ENCODE peak calls at places on chromosomes 16 and 17, in ten cellular contexts. One of them, this sample, is unnamed.

GRCh38 chr16:68450741-68451140 is 2.4 kb upstream of the SMPD3 start:
- DNase-seq in DND-41: no peak
- DNase-seq in GM06990: no peak
- DNase-seq in fibroblast of lung: no peak
- DNase-seq in WTC11: no peak
- DNase-seq in psoas muscle: no peak
- DNase-seq in HFF-Myc: no peak
- DNase-seq in tibial artery: no peak
- DNase-seq in kidney epithelial cell: no peak
- DNase-seq in activated B cell treated with CpG ODN at 0.5 μM for 24 hours: no peak
- DNase-seq in this sample: no peak

GRCh38 chr16:8920676-8921625 is 38.8 kb downstream of the LITAFD start:
- DNase-seq in DND-41: no peak
- DNase-seq in GM06990: no peak
- DNase-seq in fibroblast of lung: no peak
- DNase-seq in WTC11: no peak
- DNase-seq in psoas muscle: no peak
- DNase-seq in HFF-Myc: no peak
- DNase-seq in tibial artery: no peak
- DNase-seq in kidney epithelial cell: no peak
- DNase-seq in activated B cell treated with CpG ODN at 0.5 μM for 24 hours: no peak
- DNase-seq in this sample: no peak

GRCh38 chr16:86392751-86393150 is 117.6 kb upstream of the FOXF1 start:
- DNase-seq in DND-41: no peak
- DNase-seq in GM06990: no peak
- DNase-seq in fibroblast of lung: no peak
- DNase-seq in WTC11: no peak
- DNase-seq in psoas muscle: no peak
- DNase-seq in HFF-Myc: no peak
- DNase-seq in tibial artery: no peak
- DNase-seq in kidney epithelial cell: no peak
- DNase-seq in activated B cell treated with CpG ODN at 0.5 μM for 24 hours: no peak
- DNase-seq in this sample: no peak

GRCh38 chr16:75244844-75245758 is 6.3 kb downstream of the BCAR1 start:
- DNase-seq in DND-41: no peak
- DNase-seq in GM06990: peak; percentile 57
- DNase-seq in fibroblast of lung: peak; percentile 99
- DNase-seq in WTC11: peak; percentile 68
- DNase-seq in psoas muscle: peak; percentile 90
- DNase-seq in HFF-Myc: peak; percentile 94
- DNase-seq in tibial artery: peak; percentile 88
- DNase-seq in kidney epithelial cell: peak; percentile 96
- DNase-seq in activated B cell treated with CpG ODN at 0.5 μM for 24 hours: no peak
- DNase-seq in this sample: peak; percentile 87

GRCh38 chr17:64781394-64781793 is 119.3 kb upstream of the SMURF2 start:
- DNase-seq in DND-41: peak; percentile 80
- DNase-seq in GM06990: no peak
- DNase-seq in fibroblast of lung: no peak
- DNase-seq in WTC11: peak; percentile 55
- DNase-seq in psoas muscle: peak; percentile 64
- DNase-seq in HFF-Myc: no peak
- DNase-seq in tibial artery: no peak
- DNase-seq in kidney epithelial cell: no peak
- DNase-seq in activated B cell treated with CpG ODN at 0.5 μM for 24 hours: no peak
- DNase-seq in this sample: no peak

GRCh38 chr16:67483731-67484525 is 581 bp upstream of the AGRP start:
- DNase-seq in DND-41: no peak
- DNase-seq in GM06990: no peak
- DNase-seq in fibroblast of lung: no peak
- DNase-seq in WTC11: no peak
- DNase-seq in psoas muscle: no peak
- DNase-seq in HFF-Myc: no peak
- DNase-seq in tibial artery: no peak
- DNase-seq in kidney epithelial cell: no peak
- DNase-seq in activated B cell treated with CpG ODN at 0.5 μM for 24 hours: no peak
- DNase-seq in this sample: no peak

GRCh38 chr16:68910051-68910450 is 66.7 kb downstream of the TANGO6 start:
- DNase-seq in DND-41: no peak
- DNase-seq in GM06990: no peak
- DNase-seq in fibroblast of lung: no peak
- DNase-seq in WTC11: no peak
- DNase-seq in psoas muscle: no peak
- DNase-seq in HFF-Myc: no peak
- DNase-seq in tibial artery: no peak
- DNase-seq in kidney epithelial cell: no peak
- DNase-seq in activated B cell treated with CpG ODN at 0.5 μM for 24 hours: no peak
- DNase-seq in this sample: no peak

GRCh38 chr16:11869657-11870228 is 18.4 kb upstream of the RSL1D1 start:
- DNase-seq in DND-41: no peak
- DNase-seq in GM06990: no peak
- DNase-seq in fibroblast of lung: no peak
- DNase-seq in WTC11: no peak
- DNase-seq in psoas muscle: no peak
- DNase-seq in HFF-Myc: no peak
- DNase-seq in tibial artery: no peak
- DNase-seq in kidney epithelial cell: no peak
- DNase-seq in activated B cell treated with CpG ODN at 0.5 μM for 24 hours: no peak
- DNase-seq in this sample: no peak

GRCh38 chr16:28873543-28874201 is 4.6 kb upstream of the ATP2A1 start:
- DNase-seq in DND-41: peak; percentile 60
- DNase-seq in GM06990: no peak
- DNase-seq in fibroblast of lung: no peak
- DNase-seq in WTC11: peak; percentile 77
- DNase-seq in psoas muscle: no peak
- DNase-seq in HFF-Myc: no peak
- DNase-seq in tibial artery: no peak
- DNase-seq in kidney epithelial cell: no peak
- DNase-seq in activated B cell treated with CpG ODN at 0.5 μM for 24 hours: peak; percentile 53
- DNase-seq in this sample: no peak

GRCh38 chr16:56777533-56777932 is 47.6 kb downstream of the NUP93 start:
- DNase-seq in DND-41: no peak
- DNase-seq in GM06990: no peak
- DNase-seq in fibroblast of lung: no peak
- DNase-seq in WTC11: no peak
- DNase-seq in psoas muscle: no peak
- DNase-seq in HFF-Myc: no peak
- DNase-seq in tibial artery: no peak
- DNase-seq in kidney epithelial cell: no peak
- DNase-seq in activated B cell treated with CpG ODN at 0.5 μM for 24 hours: no peak
- DNase-seq in this sample: no peak

GRCh38 chr17:78795241-78795640 is 13.2 kb upstream of the CYTH1 start:
- DNase-seq in DND-41: no peak
- DNase-seq in GM06990: no peak
- DNase-seq in fibroblast of lung: no peak
- DNase-seq in WTC11: no peak
- DNase-seq in psoas muscle: no peak
- DNase-seq in HFF-Myc: no peak
- DNase-seq in tibial artery: no peak
- DNase-seq in kidney epithelial cell: no peak
- DNase-seq in activated B cell treated with CpG ODN at 0.5 μM for 24 hours: no peak
- DNase-seq in this sample: no peak

GRCh38 chr17:31371511-31372097 is 19.9 kb upstream of the RAB11FIP4 start:
- DNase-seq in DND-41: no peak
- DNase-seq in GM06990: no peak
- DNase-seq in fibroblast of lung: peak; percentile 78
- DNase-seq in WTC11: no peak
- DNase-seq in psoas muscle: no peak
- DNase-seq in HFF-Myc: peak; percentile 67
- DNase-seq in tibial artery: no peak
- DNase-seq in kidney epithelial cell: no peak
- DNase-seq in activated B cell treated with CpG ODN at 0.5 μM for 24 hours: no peak
- DNase-seq in this sample: peak; percentile 7

DNA sequence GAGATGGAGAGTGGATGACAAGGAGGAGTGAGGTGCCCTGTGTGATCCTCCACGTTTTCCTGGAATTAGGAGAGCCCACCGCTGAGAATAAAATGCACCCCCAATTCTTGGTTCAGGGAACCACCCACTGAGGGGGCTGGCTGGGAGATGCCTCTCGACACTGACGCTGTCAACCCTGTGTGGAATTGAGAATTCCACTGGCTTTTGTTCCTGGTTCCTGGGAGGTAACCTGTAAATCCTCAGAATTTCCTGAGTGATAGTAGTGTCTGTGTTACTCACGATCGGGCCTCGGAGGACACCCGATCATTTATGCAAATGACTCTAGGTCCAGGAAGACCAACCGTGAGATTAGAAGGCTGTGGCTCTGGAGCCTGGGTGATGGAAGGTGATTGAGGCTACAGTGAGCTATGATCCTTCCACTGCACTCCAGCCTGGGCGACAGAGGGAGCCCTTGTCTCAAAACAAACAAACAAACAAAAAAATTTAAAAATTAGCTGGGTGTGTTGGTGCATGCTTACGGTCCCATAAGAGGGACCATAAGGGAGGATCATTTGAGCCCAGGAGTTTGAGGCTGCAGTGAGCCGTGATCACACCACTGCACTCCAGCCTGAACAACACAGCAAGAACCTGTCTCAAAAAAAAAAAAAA is 11.7 kb upstream of the PRPSAP1 start:
- DNase-seq in DND-41: no peak
- DNase-seq in GM06990: no peak
- DNase-seq in fibroblast of lung: no peak
- DNase-seq in WTC11: no peak
- DNase-seq in psoas muscle: no peak
- DNase-seq in HFF-Myc: no peak
- DNase-seq in tibial artery: no peak
- DNase-seq in kidney epithelial cell: no peak
- DNase-seq in activated B cell treated with CpG ODN at 0.5 μM for 24 hours: no peak
- DNase-seq in this sample: no peak
- TF ChIP-seq CTCF in DND-41: no peak
- TF ChIP-seq CTCF in GM06990: peak; percentile 62
- TF ChIP-seq CTCF in fibroblast of lung: no peak
- TF ChIP-seq CTCF in WTC11: no peak
- TF ChIP-seq CTCF in psoas muscle: no peak
- TF ChIP-seq CTCF in HFF-Myc: peak; percentile 27
- TF ChIP-seq CTCF in tibial artery: no peak
- TF ChIP-seq CTCF in kidney epithelial cell: peak; percentile 47
- TF ChIP-seq CTCF in activated B cell treated with CpG ODN at 0.5 μM for 24 hours: no peak
- TF ChIP-seq CTCF in this sample: peak; percentile 6

GRCh38 chr16:57977418-57978069 is 6.6 kb upstream of the CNGB1 start:
- DNase-seq in DND-41: no peak
- DNase-seq in GM06990: no peak
- DNase-seq in fibroblast of lung: no peak
- DNase-seq in WTC11: peak; percentile 58
- DNase-seq in psoas muscle: no peak
- DNase-seq in HFF-Myc: no peak
- DNase-seq in tibial artery: no peak
- DNase-seq in kidney epithelial cell: no peak
- DNase-seq in activated B cell treated with CpG ODN at 0.5 μM for 24 hours: no peak
- DNase-seq in this sample: no peak
- TF ChIP-seq CTCF in DND-41: no peak
- TF ChIP-seq CTCF in GM06990: no peak
- TF ChIP-seq CTCF in fibroblast of lung: no peak
- TF ChIP-seq CTCF in WTC11: no peak
- TF ChIP-seq CTCF in psoas muscle: no peak
- TF ChIP-seq CTCF in HFF-Myc: no peak
- TF ChIP-seq CTCF in tibial artery: no peak
- TF ChIP-seq CTCF in kidney epithelial cell: no peak
- TF ChIP-seq CTCF in activated B cell treated with CpG ODN at 0.5 μM for 24 hours: no peak
- TF ChIP-seq CTCF in this sample: no peak

GRCh38 chr17:49610883-49611584 is 35.4 kb downstream of the NXPH3 start:
- DNase-seq in DND-41: no peak
- DNase-seq in GM06990: no peak
- DNase-seq in fibroblast of lung: no peak
- DNase-seq in WTC11: no peak
- DNase-seq in psoas muscle: no peak
- DNase-seq in HFF-Myc: no peak
- DNase-seq in tibial artery: no peak
- DNase-seq in kidney epithelial cell: no peak
- DNase-seq in activated B cell treated with CpG ODN at 0.5 μM for 24 hours: no peak
- DNase-seq in this sample: no peak

GRCh38 chr17:49616546-49617205 is 41.0 kb downstream of the NXPH3 start:
- DNase-seq in DND-41: no peak
- DNase-seq in GM06990: peak; percentile 2
- DNase-seq in fibroblast of lung: peak; percentile 93
- DNase-seq in WTC11: no peak
- DNase-seq in psoas muscle: peak; percentile 79
- DNase-seq in HFF-Myc: no peak
- DNase-seq in tibial artery: peak; percentile 83
- DNase-seq in kidney epithelial cell: no peak
- DNase-seq in activated B cell treated with CpG ODN at 0.5 μM for 24 hours: no peak
- DNase-seq in this sample: no peak

GRCh38 chr17:49618112-49618611 is 42.5 kb downstream of the NXPH3 start:
- DNase-seq in DND-41: no peak
- DNase-seq in GM06990: no peak
- DNase-seq in fibroblast of lung: no peak
- DNase-seq in WTC11: no peak
- DNase-seq in psoas muscle: no peak
- DNase-seq in HFF-Myc: no peak
- DNase-seq in tibial artery: no peak
- DNase-seq in kidney epithelial cell: no peak
- DNase-seq in activated B cell treated with CpG ODN at 0.5 μM for 24 hours: no peak
- DNase-seq in this sample: no peak

GRCh38 chr17:49612721-49613120 is 37.0 kb downstream of the NXPH3 start:
- DNase-seq in DND-41: no peak
- DNase-seq in GM06990: no peak
- DNase-seq in fibroblast of lung: no peak
- DNase-seq in WTC11: no peak
- DNase-seq in psoas muscle: no peak
- DNase-seq in HFF-Myc: no peak
- DNase-seq in tibial artery: no peak
- DNase-seq in kidney epithelial cell: peak; percentile 12
- DNase-seq in activated B cell treated with CpG ODN at 0.5 μM for 24 hours: no peak
- DNase-seq in this sample: no peak

GRCh38 chr17:49616086-49616485 is 40.4 kb downstream of the NXPH3 start:
- DNase-seq in DND-41: no peak
- DNase-seq in GM06990: no peak
- DNase-seq in fibroblast of lung: no peak
- DNase-seq in WTC11: no peak
- DNase-seq in psoas muscle: no peak
- DNase-seq in HFF-Myc: no peak
- DNase-seq in tibial artery: no peak
- DNase-seq in kidney epithelial cell: no peak
- DNase-seq in activated B cell treated with CpG ODN at 0.5 μM for 24 hours: no peak
- DNase-seq in this sample: no peak
- TF ChIP-seq CTCF in DND-41: no peak
- TF ChIP-seq CTCF in GM06990: no peak
- TF ChIP-seq CTCF in fibroblast of lung: peak; percentile 20
- TF ChIP-seq CTCF in WTC11: no peak
- TF ChIP-seq CTCF in psoas muscle: no peak
- TF ChIP-seq CTCF in HFF-Myc: no peak
- TF ChIP-seq CTCF in tibial artery: peak; percentile 46
- TF ChIP-seq CTCF in kidney epithelial cell: no peak
- TF ChIP-seq CTCF in activated B cell treated with CpG ODN at 0.5 μM for 24 hours: no peak
- TF ChIP-seq CTCF in this sample: no peak

DNA sequence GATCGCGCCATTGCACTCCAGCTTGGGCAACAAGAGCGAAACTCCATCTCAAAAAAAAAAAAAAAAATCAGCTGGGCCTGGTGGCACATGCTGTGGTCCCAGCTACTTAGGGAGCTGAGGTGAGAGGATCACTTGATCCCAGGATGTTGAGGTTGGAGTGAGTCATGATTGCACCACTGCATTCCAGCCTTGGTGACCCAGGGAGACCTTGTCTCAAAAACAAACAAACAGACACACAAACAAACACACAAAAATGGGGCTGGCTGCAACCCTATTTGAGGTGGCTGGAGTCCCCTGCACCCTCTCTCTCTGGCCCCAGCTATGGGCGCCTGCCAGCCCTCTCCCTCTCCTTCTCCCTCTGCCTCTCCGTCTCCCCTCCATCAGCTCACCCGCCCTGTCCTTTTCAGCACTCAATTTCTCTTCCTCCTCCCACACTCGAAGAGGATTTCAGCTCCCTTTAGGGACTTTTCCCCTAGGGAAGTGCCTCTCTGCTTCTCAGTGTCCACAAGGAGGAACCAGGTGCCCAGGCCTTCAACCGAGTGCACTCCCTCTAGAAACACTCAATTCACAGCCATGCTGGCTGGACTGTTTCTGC is 17.5 kb upstream of the TFAP4 start:
- DNase-seq in DND-41: no peak
- DNase-seq in GM06990: no peak
- DNase-seq in fibroblast of lung: peak; percentile 70
- DNase-seq in WTC11: no peak
- DNase-seq in psoas muscle: no peak
- DNase-seq in HFF-Myc: no peak
- DNase-seq in tibial artery: no peak
- DNase-seq in kidney epithelial cell: no peak
- DNase-seq in activated B cell treated with CpG ODN at 0.5 μM for 24 hours: no peak
- DNase-seq in this sample: no peak
- TF ChIP-seq CTCF in DND-41: no peak
- TF ChIP-seq CTCF in GM06990: no peak
- TF ChIP-seq CTCF in fibroblast of lung: peak; percentile 28
- TF ChIP-seq CTCF in WTC11: no peak
- TF ChIP-seq CTCF in psoas muscle: no peak
- TF ChIP-seq CTCF in HFF-Myc: peak; percentile 37
- TF ChIP-seq CTCF in tibial artery: peak; percentile 19
- TF ChIP-seq CTCF in kidney epithelial cell: peak; percentile 47
- TF ChIP-seq CTCF in activated B cell treated with CpG ODN at 0.5 μM for 24 hours: no peak
- TF ChIP-seq CTCF in this sample: peak; percentile 38